ENCODE peak calls at places on chromosome 16, in four cellular contexts. W is sigmoid colon, E is stomach, R is esophagus muscularis mucosa. V is an unnamed sample. For H3K36me3, the result is how much of the 10 kb centered on the place peaks cover.

GRCh38 chr16:75750516-75750915 is 24.2 kb upstream of the CPHXL start:
- DNase-seq in W (no peak), E (no peak), R (no peak), V (no peak)

GRCh38 chr16:50402298-50402895 is 33.6 kb upstream of the BRD7 start:
- DNase-seq in W (no peak), R (peak), E (no peak), V (no peak)

GRCh38 chr16:19706846-19707245 is 11.2 kb downstream of the KNOP1 start:
- DNase-seq in R (no peak), E (no peak), W (peak), V (no peak)

GRCh38 chr16:11321662-11322061 is 23.6 kb upstream of the RMI2 start:
- DNase-seq in W (no peak), R (no peak), E (no peak), V (no peak)

GRCh38 chr16:46711106-46711769 is 21.8 kb downstream of the ORC6 start:
- DNase-seq in R (no peak), W (no peak), E (no peak), V (no peak)

GRCh38 chr16:22299036-22299435 is 1.8 kb downstream of the POLR3E start:
- DNase-seq in W (no peak), E (no peak), R (no peak), V (no peak)

GRCh38 chr16:72131036-72131435 is 37.4 kb downstream of the DHX38 start:
- DNase-seq in R (peak), W (no peak), E (no peak), V (no peak)

GRCh38 chr16:52446076-52446475 is 100.9 kb downstream of the TOX3 start:
- DNase-seq in E (no peak), R (no peak), W (no peak), V (no peak)

GRCh38 chr16:84985079-84986065 is 26.0 kb downstream of the ZDHHC7 start:
- DNase-seq in W (no peak), E (no peak), R (no peak), V (no peak)

GRCh38 chr16:85129846-85130706 is 17.8 kb upstream of the CIBAR2 start:
- DNase-seq in W (no peak), R (no peak), E (no peak), V (no peak)

GRCh38 chr16:78323315-78323714 is 223.9 kb downstream of the WWOX start:
- DNase-seq in W (no peak), R (no peak), E (no peak), V (no peak)

GRCh38 chr16:29821663-29822115 is 1.4 kb downstream of the MVP start:
- DNase-seq in E (peak), R (no peak), W (no peak), V (no peak)

GRCh38 chr16:84058211-84058610 is 15.6 kb upstream of the SLC38A8 start:
- DNase-seq in W (peak), R (no peak), E (no peak), V (no peak)

GRCh38 chr16:59397638-59398037 is 663.5 kb upstream of the GOT2 start:
- DNase-seq in R (no peak), W (no peak), E (no peak), V (no peak)

GRCh38 chr16:73710526-73710925 is 586.1 kb upstream of the PSMD7 start:
- DNase-seq in E (no peak), R (peak), W (no peak), V (no peak)

GRCh38 chr16:17396762-17397498 is 73.8 kb downstream of the XYLT1 start:
- DNase-seq in R (no peak), W (no peak), E (peak), V (no peak)

GRCh38 chr16:72884037-72884436 is 163.9 kb downstream of the ZFHX3 start:
- DNase-seq in E (no peak), W (no peak), R (no peak), V (no peak)

GRCh38 chr16:49203361-49203760 is 78.3 kb downstream of the CBLN1 start:
- DNase-seq in E (no peak), W (no peak), R (peak), V (no peak)

GRCh38 chr16:2516391-2517240 is 2.9 kb downstream of the ATP6V0C start:
- DNase-seq in E (no peak), W (no peak), R (no peak), V (no peak)
- TF ChIP-seq POLR2A in E (no peak), W (no peak), R (no peak), V (peak)

GRCh38 chr16:4766875-4767628 is at the start of gene ZNF500:
- DNase-seq in R (peak), E (peak), W (peak), V (peak)
- TF ChIP-seq EP300 in R (no peak), E (no peak), W (no peak), V (no peak)

DNA sequence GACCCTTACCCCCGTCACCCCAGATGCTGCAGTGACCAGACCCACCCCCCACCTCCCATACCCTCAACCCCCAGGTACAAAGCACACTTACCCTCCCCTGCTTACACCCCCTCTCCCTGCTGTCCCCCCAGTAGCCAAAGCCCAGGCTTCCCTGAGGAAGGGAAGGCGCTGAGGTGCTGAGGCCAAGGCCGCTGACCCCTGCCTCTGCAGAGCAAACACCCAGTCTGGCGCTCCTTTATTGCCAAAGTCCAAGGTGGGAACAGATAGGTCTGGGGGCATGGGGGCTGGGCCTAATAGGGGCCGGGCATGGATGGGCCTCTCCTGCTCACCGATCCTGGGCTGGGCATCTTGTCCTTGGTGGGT is 683 bp downstream of the LCAT start:
- DNase-seq in E (no peak), R (no peak), W (no peak), V (no peak)
- H3K36me3 ChIP-seq in E (half or more), R (half or more), W (under half), V (half or more)

GRCh38 chr16:30903002-30903401 is 6.6 kb downstream of the CTF1 start:
- DNase-seq in W (no peak), R (no peak), E (no peak), V (no peak)

GRCh38 chr16:30900588-30900987 is 4.2 kb downstream of the CTF1 start:
- DNase-seq in W (no peak), R (no peak), E (no peak), V (no peak)

GRCh38 chr16:30903596-30903995 is 7.2 kb downstream of the CTF1 start:
- DNase-seq in R (no peak), E (no peak), W (peak), V (peak)

GRCh38 chr16:30901201-30902069 is 5.0 kb downstream of the CTF1 start:
- DNase-seq in W (no peak), E (no peak), R (no peak), V (no peak)

DNA sequence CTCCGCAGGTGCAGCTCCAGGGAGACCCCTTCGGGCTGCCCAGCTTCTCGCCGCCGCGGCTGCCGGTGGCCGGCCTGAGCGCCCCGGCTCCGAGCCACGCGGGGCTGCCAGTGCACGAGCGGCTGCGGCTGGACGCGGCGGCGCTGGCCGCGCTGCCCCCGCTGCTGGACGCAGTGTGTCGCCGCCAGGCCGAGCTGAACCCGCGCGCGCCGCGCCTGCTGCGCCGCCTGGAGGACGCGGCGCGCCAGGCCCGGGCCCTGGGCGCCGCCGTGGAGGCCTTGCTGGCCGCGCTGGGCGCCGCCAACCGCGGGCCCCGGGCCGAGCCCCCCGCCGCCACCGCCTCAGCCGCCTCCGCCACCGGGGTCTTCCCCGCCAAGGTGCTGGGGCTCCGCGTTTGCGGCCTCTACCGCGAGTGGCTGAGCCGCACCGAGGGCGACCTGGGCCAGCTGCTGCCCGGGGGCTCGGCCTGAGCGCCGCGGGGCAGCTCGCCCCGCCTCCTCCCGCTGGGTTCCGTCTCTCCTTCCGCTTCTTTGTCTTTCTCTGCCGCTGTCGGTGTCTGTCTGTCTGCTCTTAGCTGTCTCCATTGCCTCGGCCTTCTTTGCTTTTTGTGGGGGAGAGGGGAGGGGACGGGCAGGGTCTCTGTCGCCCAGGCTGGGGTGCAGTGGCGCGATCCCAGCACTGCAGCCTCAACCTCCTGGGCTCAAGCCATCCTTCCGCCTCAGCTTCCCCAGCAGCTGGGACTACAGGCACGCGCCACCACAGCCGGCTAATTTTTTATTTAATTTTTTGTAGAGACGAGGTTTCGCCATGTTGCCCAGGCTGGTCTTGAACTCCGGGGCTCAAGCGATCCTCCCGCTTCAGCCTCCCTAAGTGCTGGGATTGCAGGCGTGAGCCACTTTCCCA is 5.9 kb downstream of the CTF1 start:
- DNase-seq in W (peak), E (peak), R (no peak), V (peak)
- TF ChIP-seq POLR2A in W (no peak), E (no peak), R (no peak), V (no peak)

DNA sequence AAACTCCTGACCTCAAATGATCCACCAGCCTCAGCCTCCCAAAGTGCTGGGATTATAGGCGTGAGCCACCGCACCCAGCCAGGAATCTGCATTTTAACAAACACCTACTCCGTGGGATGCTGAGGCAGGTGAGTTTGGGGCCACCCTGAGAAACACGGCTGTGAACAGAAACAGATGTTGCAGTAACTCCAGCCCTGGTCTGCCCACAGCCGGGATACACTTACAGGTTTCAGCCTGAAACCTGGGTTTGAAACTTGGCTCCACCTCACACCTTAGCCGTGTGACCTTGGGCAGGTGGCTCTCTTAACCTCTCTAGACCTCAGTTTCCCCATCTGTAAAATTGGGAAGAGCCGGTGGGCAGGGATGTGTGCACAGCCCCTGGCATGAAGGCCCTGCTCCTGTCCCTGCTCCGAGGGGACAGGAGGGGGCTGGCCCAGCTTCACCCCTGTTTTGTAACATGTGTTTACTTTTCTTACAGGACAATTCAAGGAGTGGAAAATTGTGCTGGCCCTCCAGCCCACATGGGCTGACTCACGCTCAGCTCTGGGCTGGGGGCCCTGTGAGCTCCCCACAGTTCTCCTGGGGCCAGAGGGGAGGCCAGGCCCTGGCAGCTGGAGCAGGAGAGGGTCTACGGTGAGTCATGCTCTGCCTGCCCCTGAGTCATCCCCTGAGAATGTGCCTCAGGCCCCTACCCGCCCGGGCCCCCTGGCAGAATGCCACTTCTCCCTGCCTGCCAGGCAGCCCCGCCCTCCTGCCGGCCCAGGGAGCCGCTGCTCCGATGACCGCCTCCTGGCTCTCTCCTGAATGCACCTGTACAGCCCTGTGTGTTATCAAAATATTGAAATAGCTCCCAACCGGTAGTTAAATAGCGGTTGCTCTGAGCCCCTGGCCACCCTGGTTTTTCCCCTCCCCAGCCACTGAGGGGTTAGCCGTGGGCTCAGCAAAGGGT is 7.7 kb upstream of the PPL start:
- DNase-seq in W (peak), R (peak), E (peak), V (peak)
- TF ChIP-seq EP300 in W (no peak), R (no peak), E (no peak), V (peak)

DNA sequence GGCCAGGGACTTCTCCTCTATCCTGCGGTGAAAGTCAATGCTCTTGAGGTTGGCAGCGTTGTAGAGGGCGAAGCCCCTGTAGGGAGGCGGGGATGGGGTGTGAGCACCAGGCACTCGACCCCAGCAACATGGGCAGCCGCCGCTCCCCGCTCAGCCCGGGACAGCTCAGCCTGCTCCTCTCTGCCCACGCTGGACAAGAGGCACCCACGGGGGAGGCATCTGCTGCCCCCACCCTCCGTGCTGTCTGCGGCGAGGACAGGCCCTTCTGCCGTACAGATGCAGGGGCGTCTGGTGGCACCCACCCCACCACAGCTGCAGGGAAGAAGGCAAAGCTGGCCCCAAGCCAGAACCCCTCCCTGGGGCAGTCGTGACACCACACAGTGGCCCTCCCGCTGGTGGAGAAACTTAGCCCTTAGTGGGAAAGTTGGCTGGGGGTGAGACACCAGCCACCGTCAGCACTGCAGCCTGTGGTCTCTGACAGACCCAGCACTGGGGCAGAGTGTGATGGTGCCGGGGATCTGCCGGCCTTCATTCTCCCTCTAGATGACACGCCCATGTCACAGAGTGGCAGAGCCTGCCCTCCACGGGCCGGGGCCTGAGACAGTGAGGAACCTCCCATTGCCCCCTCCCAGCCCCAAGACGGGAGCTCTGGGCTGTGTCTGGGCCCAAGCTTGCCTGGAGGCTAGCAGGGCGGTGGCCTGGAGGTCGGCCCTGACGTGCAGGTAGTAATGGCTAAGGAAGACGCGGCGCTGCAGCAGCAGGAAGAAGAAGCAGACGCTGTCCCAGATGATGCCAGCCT is 19.5 kb downstream of the CTU2 start:
- DNase-seq in W (no peak), E (no peak), R (no peak), V (no peak)
- H3K36me3 ChIP-seq in W (half or more), E (half or more), R (half or more), V (half or more)

GRCh38 chr16:14309001-14309886 is 238.1 kb downstream of the MRTFB start:
- DNase-seq in R (no peak), E (peak), W (no peak), V (no peak)
- TF ChIP-seq POLR2A in R (no peak), E (no peak), W (no peak), V (no peak)

GRCh38 chr16:88719267-88719932 is 13.1 kb downstream of the CTU2 start:
- DNase-seq in W (peak), R (no peak), E (no peak), V (no peak)
- TF ChIP-seq EP300 in W (no peak), R (no peak), E (no peak), V (no peak)